ENCODE peak calls at places on chromosomes 16 and 17, in five cellular contexts. One of them, this sample, is unnamed.
A peak's percentile ranks its signal among the peaks of the same experiment; 100 is the strongest.

GRCh38 chr17:80892019-80892855 is 99.4 kb upstream of the CHMP6 start:
- DNase-seq in activated T-cell treated with anti-CD3 and anti-CD28 coated beads, Interleukin-2, amount 50 U/mL, for 72 hours: peak; percentile 92
- DNase-seq in stimulated activated CD8-positive, alpha-beta memory T cell treated with anti-CD3 and anti-CD28 coated beads, Interleukin-4, amount 100 ng/mL, for 1 hour: peak; percentile 40
- DNase-seq in nucleus accumbens: peak; percentile 72
- DNase-seq in LHCN-M2: peak; percentile 98
- DNase-seq in this sample: no peak

GRCh38 chr16:9098377-9099090 is 7.1 kb downstream of the HAPSTR1 start:
- DNase-seq in LHCN-M2: no peak
- DNase-seq in activated T-cell treated with anti-CD3 and anti-CD28 coated beads, Interleukin-2, amount 50 U/mL, for 72 hours: no peak
- DNase-seq in nucleus accumbens: no peak
- DNase-seq in stimulated activated CD8-positive, alpha-beta memory T cell treated with anti-CD3 and anti-CD28 coated beads, Interleukin-4, amount 100 ng/mL, for 1 hour: no peak
- DNase-seq in this sample: no peak

GRCh38 chr17:41528959-41529353 is 848 bp upstream of the KRT19 start:
- DNase-seq in LHCN-M2: no peak
- DNase-seq in stimulated activated CD8-positive, alpha-beta memory T cell treated with anti-CD3 and anti-CD28 coated beads, Interleukin-4, amount 100 ng/mL, for 1 hour: no peak
- DNase-seq in nucleus accumbens: no peak
- DNase-seq in activated T-cell treated with anti-CD3 and anti-CD28 coated beads, Interleukin-2, amount 50 U/mL, for 72 hours: no peak
- DNase-seq in this sample: no peak

GRCh38 chr17:76560036-76560876 is 20.4 kb downstream of the PRCD start:
- DNase-seq in stimulated activated CD8-positive, alpha-beta memory T cell treated with anti-CD3 and anti-CD28 coated beads, Interleukin-4, amount 100 ng/mL, for 1 hour: no peak
- DNase-seq in LHCN-M2: no peak
- DNase-seq in activated T-cell treated with anti-CD3 and anti-CD28 coated beads, Interleukin-2, amount 50 U/mL, for 72 hours: no peak
- DNase-seq in nucleus accumbens: no peak
- DNase-seq in this sample: no peak

GRCh38 chr16:78237856-78238255 is 138.4 kb downstream of the WWOX start:
- DNase-seq in nucleus accumbens: no peak
- DNase-seq in LHCN-M2: no peak
- DNase-seq in activated T-cell treated with anti-CD3 and anti-CD28 coated beads, Interleukin-2, amount 50 U/mL, for 72 hours: no peak
- DNase-seq in stimulated activated CD8-positive, alpha-beta memory T cell treated with anti-CD3 and anti-CD28 coated beads, Interleukin-4, amount 100 ng/mL, for 1 hour: no peak
- DNase-seq in this sample: no peak

GRCh38 chr17:19304209-19304608 is 58.3 kb downstream of the B9D1 start:
- DNase-seq in nucleus accumbens: peak; percentile 41
- DNase-seq in LHCN-M2: peak; percentile 49
- DNase-seq in stimulated activated CD8-positive, alpha-beta memory T cell treated with anti-CD3 and anti-CD28 coated beads, Interleukin-4, amount 100 ng/mL, for 1 hour: no peak
- DNase-seq in activated T-cell treated with anti-CD3 and anti-CD28 coated beads, Interleukin-2, amount 50 U/mL, for 72 hours: no peak
- DNase-seq in this sample: no peak

GRCh38 chr17:2068589-2069051 is 13.7 kb downstream of the HIC1 start:
- DNase-seq in activated T-cell treated with anti-CD3 and anti-CD28 coated beads, Interleukin-2, amount 50 U/mL, for 72 hours: peak; percentile 61
- DNase-seq in nucleus accumbens: no peak
- DNase-seq in stimulated activated CD8-positive, alpha-beta memory T cell treated with anti-CD3 and anti-CD28 coated beads, Interleukin-4, amount 100 ng/mL, for 1 hour: no peak
- DNase-seq in LHCN-M2: peak; percentile 84
- DNase-seq in this sample: no peak

GRCh38 chr16:69404275-69404805 is 18.5 kb upstream of the TERF2 start:
- DNase-seq in LHCN-M2: peak; percentile 85
- DNase-seq in activated T-cell treated with anti-CD3 and anti-CD28 coated beads, Interleukin-2, amount 50 U/mL, for 72 hours: no peak
- DNase-seq in nucleus accumbens: peak; percentile 9
- DNase-seq in stimulated activated CD8-positive, alpha-beta memory T cell treated with anti-CD3 and anti-CD28 coated beads, Interleukin-4, amount 100 ng/mL, for 1 hour: no peak
- DNase-seq in this sample: no peak

GRCh38 chr17:67700037-67700436 is 17.7 kb upstream of the NOL11 start:
- DNase-seq in stimulated activated CD8-positive, alpha-beta memory T cell treated with anti-CD3 and anti-CD28 coated beads, Interleukin-4, amount 100 ng/mL, for 1 hour: no peak
- DNase-seq in activated T-cell treated with anti-CD3 and anti-CD28 coated beads, Interleukin-2, amount 50 U/mL, for 72 hours: no peak
- DNase-seq in nucleus accumbens: no peak
- DNase-seq in LHCN-M2: no peak
- DNase-seq in this sample: no peak

GRCh38 chr16:84024854-84025253 is 17.7 kb downstream of the SLC38A8 start:
- DNase-seq in LHCN-M2: peak; percentile 50
- DNase-seq in stimulated activated CD8-positive, alpha-beta memory T cell treated with anti-CD3 and anti-CD28 coated beads, Interleukin-4, amount 100 ng/mL, for 1 hour: no peak
- DNase-seq in activated T-cell treated with anti-CD3 and anti-CD28 coated beads, Interleukin-2, amount 50 U/mL, for 72 hours: no peak
- DNase-seq in nucleus accumbens: no peak
- DNase-seq in this sample: no peak

This sample was measured in B cell.